ENCODE peak calls at places on chromosomes 3 and 15, in six cellular contexts. T, Q, B, A, R and F are unnamed samples.
A peak's percentile ranks its signal among the peaks of the same experiment; 100 is the strongest.

GRCh38 chr3:53256704-53257055 is 858 bp upstream of the TKT start:
- DNase-seq in B (no peak), T (no peak), A (no peak), Q (no peak), R (no peak), F (no peak)

GRCh38 chr3:57064615-57065014 is 4.2 kb downstream of the SPATA12 start:
- DNase-seq in T (no peak), B (no peak), A (no peak), R (no peak), Q (no peak), F (no peak)

GRCh38 chr15:70701891-70702568 is 61.3 kb downstream of the UACA start:
- DNase-seq in Q (no peak), T (no peak), B (no peak), A (peak; percentile 67), R (no peak), F (no peak)

GRCh38 chr15:40279437-40280141 is 3.3 kb downstream of the ANKRD63 start:
- DNase-seq in Q (peak; percentile 79), A (peak; percentile 59), T (peak; percentile 42), R (peak; percentile 92), B (peak; percentile 57), F (peak; percentile 71)

GRCh38 chr3:73563896-73564582 is 60.7 kb downstream of the PDZRN3 start:
- DNase-seq in T (no peak), B (no peak), Q (no peak), A (no peak), R (no peak), F (no peak)

GRCh38 chr15:69474291-69474690 is 21.7 kb downstream of the RPLP1 start:
- DNase-seq in T (no peak), Q (no peak), R (no peak), A (no peak), B (no peak), F (no peak)

GRCh38 chr3:195558602-195559001 is 15.5 kb upstream of the PPP1R2 start:
- DNase-seq in A (peak; percentile 85), T (peak; percentile 32), Q (peak; percentile 46), B (peak; percentile 56), R (no peak), F (peak; percentile 63)

GRCh38 chr15:100733088-100733487 is 130.7 kb downstream of the ASB7 start:
- DNase-seq in B (no peak), Q (no peak), T (no peak), A (peak; percentile 69), R (no peak), F (no peak)

GRCh38 chr3:169295912-169296311 is 367.6 kb downstream of the MECOM start:
- DNase-seq in T (no peak), A (no peak), B (no peak), R (no peak), Q (no peak), F (no peak)